ENCODE peak calls at places on chromosomes 5 and 9, in five cellular contexts. One of them, this sample, is unnamed.

GRCh38 chr5:13477118-13477737 is 467.3 kb downstream of the DNAH5 start:
- DNase-seq in AG04450: peak; percentile 15
- DNase-seq in AG09309: no peak
- DNase-seq in spleen: no peak
- DNase-seq in frontal cortex: no peak
- DNase-seq in this sample: no peak

GRCh38 chr5:170554566-170555267 is 50.9 kb downstream of the KCNIP1 start:
- DNase-seq in spleen: no peak
- DNase-seq in AG04450: peak; percentile 15
- DNase-seq in frontal cortex: no peak
- DNase-seq in AG09309: no peak
- DNase-seq in this sample: no peak

GRCh38 chr5:81164936-81165335 is 68.2 kb upstream of the CKMT2 start:
- DNase-seq in AG04450: no peak
- DNase-seq in AG09309: no peak
- DNase-seq in spleen: no peak
- DNase-seq in frontal cortex: no peak
- DNase-seq in this sample: no peak

GRCh38 chr9:22683393-22684075 is 236.9 kb downstream of the DMRTA1 start:
- DNase-seq in AG09309: no peak
- DNase-seq in AG04450: peak; percentile 38
- DNase-seq in frontal cortex: no peak
- DNase-seq in spleen: no peak
- DNase-seq in this sample: peak; percentile 26

GRCh38 chr5:136063778-136064465 is 35.1 kb downstream of the TGFBI start:
- DNase-seq in AG09309: no peak
- DNase-seq in spleen: no peak
- DNase-seq in frontal cortex: no peak
- DNase-seq in AG04450: no peak
- DNase-seq in this sample: no peak

GRCh38 chr9:73239868-73240267 is 88.2 kb downstream of the ANXA1 start:
- DNase-seq in spleen: no peak
- DNase-seq in AG04450: no peak
- DNase-seq in AG09309: no peak
- DNase-seq in frontal cortex: no peak
- DNase-seq in this sample: no peak

GRCh38 chr9:95810814-95811213 is 64.7 kb upstream of the ERCC6L2 start:
- DNase-seq in frontal cortex: no peak
- DNase-seq in spleen: no peak
- DNase-seq in AG04450: no peak
- DNase-seq in AG09309: no peak
- DNase-seq in this sample: no peak

GRCh38 chr5:32387176-32387575 is 57.4 kb downstream of the ZFR start:
- DNase-seq in frontal cortex: no peak
- DNase-seq in spleen: no peak
- DNase-seq in AG09309: peak; percentile 32
- DNase-seq in AG04450: no peak
- DNase-seq in this sample: no peak

GRCh38 chr9:136625101-136626065 is 37.3 kb upstream of the EGFL7 start:
- DNase-seq in AG09309: no peak
- DNase-seq in spleen: peak; percentile 85
- DNase-seq in AG04450: no peak
- DNase-seq in frontal cortex: peak; percentile 91
- DNase-seq in this sample: peak; percentile 56

GRCh38 chr9:129139993-129140396 is 28.8 kb downstream of the PTPA start:
- DNase-seq in spleen: peak; percentile 91
- DNase-seq in frontal cortex: peak; percentile 84
- DNase-seq in AG04450: peak; percentile 99
- DNase-seq in AG09309: peak; percentile 99
- DNase-seq in this sample: no peak

GRCh38 chr5:80141147-80141671 is 106.1 kb downstream of the THBS4 start:
- DNase-seq in frontal cortex: no peak
- DNase-seq in spleen: peak; percentile 87
- DNase-seq in AG09309: peak; percentile 37
- DNase-seq in AG04450: no peak
- DNase-seq in this sample: no peak

GRCh38 chr9:134099123-134099761 is 31.4 kb upstream of the BRD3 start:
- DNase-seq in AG04450: no peak
- DNase-seq in AG09309: no peak
- DNase-seq in spleen: no peak
- DNase-seq in frontal cortex: peak; percentile 25
- DNase-seq in this sample: peak; percentile 84

GRCh38 chr5:124806026-124806856 is 59.8 kb upstream of the ZNF608 start:
- DNase-seq in spleen: no peak
- DNase-seq in frontal cortex: peak; percentile 45
- DNase-seq in AG04450: peak; percentile 66
- DNase-seq in AG09309: no peak
- DNase-seq in this sample: no peak

GRCh38 chr5:103234239-103234975 is 24.2 kb upstream of the MACIR start:
- DNase-seq in frontal cortex: no peak
- DNase-seq in AG04450: no peak
- DNase-seq in AG09309: no peak
- DNase-seq in spleen: no peak
- DNase-seq in this sample: no peak

GRCh38 chr5:171416160-171417049 is 3.0 kb upstream of the FGF18 start:
- DNase-seq in AG04450: no peak
- DNase-seq in frontal cortex: no peak
- DNase-seq in spleen: no peak
- DNase-seq in AG09309: no peak
- DNase-seq in this sample: no peak

GRCh38 chr5:166618555-166618954 is 1672.9 kb upstream of the WWC1 start:
- DNase-seq in AG09309: no peak
- DNase-seq in spleen: no peak
- DNase-seq in AG04450: no peak
- DNase-seq in frontal cortex: no peak
- DNase-seq in this sample: no peak

This sample was measured in OCI-M1.